ENCODE peak calls at places on chromosomes 1 and 21, in six cellular contexts. A is AG04450; M is tibial artery; O is PC-9; F is cardiac fibroblast; N is CD4-positive, alpha-beta memory T cell. V is an unnamed sample.

GRCh38 chr1:86757272-86757984 is 53.1 kb downstream of the SH3GLB1 start:
- DNase-seq in A (no peak), M (peak), O (no peak), F (peak), N (no peak), V (no peak)

GRCh38 chr21:32422064-32422463 is 9.6 kb downstream of the EVA1C start:
- DNase-seq in A (no peak), M (no peak), O (no peak), F (no peak), N (no peak), V (no peak)

GRCh38 chr1:199041173-199041914 is 402.5 kb downstream of the PTPRC start:
- DNase-seq in A (no peak), M (no peak), O (no peak), F (peak), N (no peak), V (no peak)

GRCh38 chr1:162177126-162177525 is 107.6 kb downstream of the NOS1AP start:
- DNase-seq in A (no peak), M (no peak), O (peak), F (no peak), N (no peak), V (no peak)

GRCh38 chr1:203422656-203423055 is 53.0 kb upstream of the PRELP start:
- DNase-seq in A (no peak), M (no peak), O (no peak), F (no peak), N (no peak), V (no peak)

GRCh38 chr1:85612704-85613361 is 32.3 kb downstream of the CCN1 start:
- DNase-seq in A (peak), M (no peak), O (peak), F (peak), N (no peak), V (peak)

GRCh38 chr1:48246727-48247126 is 24.2 kb downstream of the SLC5A9 start:
- DNase-seq in A (no peak), M (peak), O (no peak), F (no peak), N (no peak), V (no peak)

GRCh38 chr21:45698493-45698947 is 55.0 kb downstream of the PCBP3 start:
- DNase-seq in A (peak), M (peak), O (no peak), F (peak), N (no peak), V (no peak)

GRCh38 chr1:50209749-50210148 is 101.0 kb downstream of the ELAVL4 start:
- DNase-seq in A (no peak), M (no peak), O (no peak), F (no peak), N (no peak), V (no peak)

GRCh38 chr1:168116327-168116799 is 20.4 kb downstream of the GPR161 start:
- DNase-seq in A (no peak), M (no peak), O (peak), F (no peak), N (no peak), V (no peak)
- H3K4me3 ChIP-seq in A (no peak), M (no peak), O (no peak), F (no peak), N (no peak), V (no peak)

DNA sequence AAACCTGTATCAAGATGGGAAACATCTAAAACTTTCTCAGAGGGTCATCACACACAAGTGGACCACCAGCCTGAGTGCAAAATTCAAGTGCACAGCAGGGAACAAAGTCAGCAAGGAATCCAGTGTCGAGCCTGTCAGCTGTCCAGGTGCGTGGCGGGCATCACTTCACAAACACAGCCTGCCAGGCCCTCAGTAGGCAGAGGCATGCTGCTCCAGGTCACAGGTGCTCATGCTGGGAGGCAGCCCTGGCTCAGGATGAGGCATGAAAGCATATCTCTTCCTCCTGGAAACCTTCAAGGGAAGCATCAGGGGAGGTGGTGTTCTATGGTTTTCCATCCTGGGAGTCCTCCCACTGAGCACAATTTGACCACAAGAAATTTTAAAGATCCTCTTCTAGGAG is 6.3 kb downstream of the CD2 start:
- DNase-seq in A (no peak), M (no peak), O (no peak), F (no peak), N (no peak), V (no peak)
- H3K4me3 ChIP-seq in A (no peak), M (no peak), O (no peak), F (no peak), N (peak), V (no peak)

GRCh38 chr1:240342251-240342625 is 250.6 kb downstream of the FMN2 start:
- DNase-seq in A (no peak), M (no peak), O (no peak), F (no peak), N (no peak), V (no peak)

GRCh38 chr1:240338837-240339236 is 247.2 kb downstream of the FMN2 start:
- DNase-seq in A (no peak), M (no peak), O (no peak), F (no peak), N (no peak), V (no peak)

GRCh38 chr1:240341365-240342250 is 249.9 kb downstream of the FMN2 start:
- DNase-seq in A (no peak), M (no peak), O (no peak), F (no peak), N (no peak), V (no peak)

GRCh38 chr1:240337795-240338194 is 246.1 kb downstream of the FMN2 start:
- DNase-seq in A (peak), M (peak), O (no peak), F (peak), N (no peak), V (peak)
- H3K4me3 ChIP-seq in A (no peak), M (no peak), O (no peak), F (no peak), N (no peak), V (no peak)

GRCh38 chr1:1420654-1421134 is 382 bp downstream of the ANKRD65 start:
- DNase-seq in A (no peak), M (no peak), O (no peak), F (no peak), N (peak), V (no peak)
- H3K4me3 ChIP-seq in A (no peak), M (peak), O (no peak), F (no peak), N (no peak), V (no peak)

GRCh38 chr1:170665625-170666024 is 1.7 kb downstream of the PRRX1 start:
- DNase-seq in A (no peak), M (no peak), O (no peak), F (peak), N (no peak), V (no peak)
- H3K4me3 ChIP-seq in A (peak), M (peak), O (no peak), F (peak), N (no peak), V (no peak)

GRCh38 chr1:184959626-184960025 is 14.7 kb downstream of the NIBAN1 start:
- DNase-seq in A (no peak), M (no peak), O (no peak), F (no peak), N (no peak), V (no peak)

GRCh38 chr1:184958554-184959353 is 15.6 kb downstream of the NIBAN1 start:
- DNase-seq in A (no peak), M (no peak), O (no peak), F (peak), N (no peak), V (no peak)

GRCh38 chr1:184954232-184954995 is 19.9 kb downstream of the NIBAN1 start:
- DNase-seq in A (no peak), M (no peak), O (peak), F (peak), N (no peak), V (no peak)

GRCh38 chr1:184950209-184950608 is 24.1 kb downstream of the NIBAN1 start:
- DNase-seq in A (no peak), M (no peak), O (no peak), F (no peak), N (no peak), V (no peak)

DNA sequence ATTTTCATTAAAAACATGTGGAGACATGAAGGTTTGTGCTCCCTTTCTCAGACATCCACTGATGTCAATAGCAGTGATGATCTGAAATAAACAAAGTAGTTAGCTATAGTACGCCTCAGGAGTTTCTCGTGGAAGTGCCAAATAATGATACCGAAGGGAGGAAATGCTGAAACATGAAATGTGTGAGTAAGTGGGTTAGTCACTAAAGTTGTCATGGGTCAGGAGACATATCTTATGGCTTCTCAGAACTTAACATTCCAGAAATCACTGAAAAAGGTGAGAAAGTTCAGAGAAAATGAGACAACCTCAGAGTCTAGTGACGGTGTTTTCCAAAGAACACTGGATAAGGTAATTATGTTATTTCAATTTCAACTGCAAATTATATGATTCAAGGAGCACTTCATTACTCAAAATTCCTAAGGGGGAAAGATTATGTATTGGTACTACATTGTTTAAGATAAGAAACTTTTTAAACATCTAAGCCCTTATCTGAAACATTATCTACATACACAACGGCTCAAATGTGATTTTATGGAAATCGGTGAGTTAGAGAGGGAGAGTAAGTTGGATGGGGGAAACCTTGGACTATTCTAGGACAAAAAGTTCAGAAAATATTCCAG is 20.6 kb downstream of the NIBAN1 start:
- DNase-seq in A (no peak), M (no peak), O (peak), F (peak), N (no peak), V (peak)
- H3K4me3 ChIP-seq in A (no peak), M (no peak), O (peak), F (no peak), N (no peak), V (no peak)

DNA sequence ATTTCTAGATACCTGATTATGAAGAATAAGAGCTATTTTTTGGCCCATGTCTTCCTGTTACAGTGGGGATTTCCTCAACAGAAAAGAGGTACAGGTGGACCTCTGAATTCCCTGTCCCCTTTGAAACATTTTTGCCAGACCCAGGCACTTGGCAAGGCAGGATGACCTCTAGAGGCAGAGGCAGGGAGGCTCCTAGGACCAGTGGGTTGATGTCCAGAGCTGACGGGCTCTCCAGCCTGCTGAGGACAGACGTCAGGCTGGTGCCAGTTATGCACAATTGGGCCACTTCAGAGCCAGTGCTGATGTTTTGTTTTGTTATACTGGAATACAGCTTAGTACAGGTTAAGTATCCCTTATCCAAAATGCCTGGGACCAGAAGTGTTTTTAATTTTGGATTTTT is 18.5 kb upstream of the A3GALT2 start:
- DNase-seq in A (no peak), M (peak), O (no peak), F (no peak), N (no peak), V (no peak)
- H3K4me3 ChIP-seq in A (no peak), M (peak), O (no peak), F (no peak), N (no peak), V (no peak)

DNA sequence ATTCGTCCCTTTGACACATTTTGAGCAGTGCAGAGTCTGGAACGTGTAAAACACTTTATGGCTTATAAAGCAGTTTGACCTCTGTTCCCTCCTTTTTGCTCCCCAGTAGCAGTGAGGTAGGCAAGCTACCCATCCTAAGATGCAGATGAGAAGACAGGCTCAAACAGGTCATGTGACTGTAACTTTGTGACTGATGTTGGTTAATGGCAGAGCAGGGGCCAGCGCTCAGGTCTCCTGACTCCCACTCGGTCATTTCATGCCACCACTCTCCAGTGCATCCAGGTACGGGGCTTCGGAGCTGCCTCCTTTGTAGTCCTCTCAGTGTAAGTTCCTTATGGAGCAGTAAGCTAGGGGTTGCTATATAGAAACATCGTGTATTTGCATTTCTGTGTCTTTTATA is 24.1 kb downstream of the CC2D1B start:
- DNase-seq in A (no peak), M (no peak), O (no peak), F (no peak), N (no peak), V (no peak)
- H3K4me3 ChIP-seq in A (no peak), M (no peak), O (no peak), F (no peak), N (no peak), V (no peak)

GRCh38 chr1:23344987-23345472 is 946 bp upstream of the HNRNPR start:
- DNase-seq in A (no peak), M (no peak), O (no peak), F (no peak), N (no peak), V (no peak)

GRCh38 chr1:23344111-23344986 is at the start of gene HNRNPR:
- DNase-seq in A (peak), M (peak), O (peak), F (peak), N (peak), V (peak)

GRCh38 chr1:23343246-23344110 is 606 bp downstream of the HNRNPR start:
- DNase-seq in A (peak), M (no peak), O (peak), F (peak), N (peak), V (peak)

GRCh38 chr1:23345920-23346319 is 1.8 kb upstream of the HNRNPR start:
- DNase-seq in A (no peak), M (no peak), O (no peak), F (no peak), N (no peak), V (no peak)

GRCh38 chr1:23341829-23342697 is 2.0 kb downstream of the HNRNPR start:
- DNase-seq in A (no peak), M (no peak), O (no peak), F (peak), N (no peak), V (no peak)
- H3K4me3 ChIP-seq in A (peak), M (peak), O (peak), F (peak), N (peak), V (peak)

DNA sequence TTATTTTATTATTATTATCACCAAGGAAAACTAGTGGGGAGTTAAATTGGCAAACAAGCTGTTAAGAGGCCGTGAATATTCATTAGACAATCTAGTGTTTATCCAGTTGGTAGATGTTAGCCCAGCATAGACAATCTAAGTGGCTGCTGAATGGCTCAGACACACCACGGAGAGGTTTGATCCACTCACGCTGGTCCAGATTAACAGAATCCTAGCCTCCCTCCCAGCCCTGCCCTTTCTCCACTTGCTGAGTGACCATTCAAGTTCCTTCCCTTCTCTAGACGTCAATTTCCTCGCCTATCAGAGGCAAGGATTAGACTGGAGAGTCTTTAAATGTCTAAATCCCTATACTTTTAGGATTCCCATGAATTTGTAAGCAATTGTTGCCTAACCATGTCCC is 80.1 kb downstream of the RRAGC start:
- DNase-seq in A (no peak), M (no peak), O (no peak), F (no peak), N (no peak), V (no peak)
- H3K4me3 ChIP-seq in A (no peak), M (no peak), O (no peak), F (no peak), N (no peak), V (no peak)